ENCODE peak calls at places on chromosomes 7 and 10, in ten cellular contexts. L is ovary; C is DND-41; S is pancreas; W is kidney; F is CD8-positive, alpha-beta T cell; E is GM23248; N is thoracic aorta; T is brain microvascular endothelial cell; O is neural progenitor cell. Y is an unnamed sample. For H3K36me3, the result is how much of the 10 kb centered on the place peaks cover.

GRCh38 chr7:28960071-28960840 is 2.1 kb upstream of the TRIL start:
- DNase-seq in L (no peak), C (no peak), S (no peak), W (no peak), F (no peak), E (peak), N (no peak), T (no peak), O (no peak), Y (no peak)

GRCh38 chr7:149027560-149028345 is 552 bp downstream of the PDIA4 start:
- DNase-seq in L (no peak), C (no peak), S (no peak), W (no peak), F (no peak), E (peak), N (peak), T (no peak), O (no peak), Y (peak)

GRCh38 chr10:119120413-119120867 is 16.5 kb downstream of the DENND10 start:
- DNase-seq in L (no peak), C (no peak), S (peak), W (no peak), F (no peak), E (peak), N (no peak), T (no peak), O (no peak), Y (no peak)

GRCh38 chr10:123995082-123995460 is 98.3 kb downstream of the CHST15 start:
- DNase-seq in L (peak), C (no peak), S (no peak), W (peak), F (no peak), E (no peak), N (no peak), T (peak), O (no peak), Y (no peak)

GRCh38 chr10:35487336-35488034 is 117.7 kb upstream of the GJD4 start:
- DNase-seq in L (no peak), C (no peak), S (no peak), W (no peak), F (no peak), E (peak), N (no peak), T (peak), O (no peak), Y (no peak)

GRCh38 chr10:131757285-131758058 is 143.3 kb upstream of the PPP2R2D start:
- DNase-seq in L (no peak), C (no peak), S (no peak), W (peak), F (no peak), E (no peak), N (no peak), T (no peak), O (no peak), Y (no peak)

GRCh38 chr10:126872768-126873167 is 32.5 kb upstream of the DOCK1 start:
- DNase-seq in L (no peak), C (no peak), S (no peak), W (no peak), F (no peak), E (peak), N (no peak), T (peak), O (peak), Y (peak)

GRCh38 chr10:117955171-117955570 is 91.6 kb downstream of the RAB11FIP2 start:
- DNase-seq in L (no peak), C (no peak), S (no peak), W (no peak), F (no peak), E (peak), N (no peak), T (no peak), O (no peak), Y (no peak)

GRCh38 chr7:3195160-3195559 is 105.9 kb upstream of the SDK1 start:
- DNase-seq in L (no peak), C (no peak), S (no peak), W (peak), F (no peak), E (no peak), N (no peak), T (no peak), O (no peak), Y (no peak)

GRCh38 chr7:69819306-69819705 is 221.0 kb downstream of the AUTS2 start:
- DNase-seq in L (no peak), C (no peak), S (no peak), W (no peak), F (no peak), E (no peak), N (no peak), T (no peak), O (peak), Y (no peak)

GRCh38 chr10:88557659-88558058 is 25.5 kb downstream of the RNLS start:
- DNase-seq in L (no peak), C (no peak), S (no peak), W (no peak), F (no peak), E (peak), N (no peak), T (no peak), O (no peak), Y (peak)

GRCh38 chr10:6089334-6090219 is 743 bp downstream of the RBM17 start:
- DNase-seq in L (no peak), C (peak), S (peak), W (peak), F (no peak), E (peak), N (no peak), T (no peak), O (peak), Y (peak)

GRCh38 chr10:68284007-68284406 is 47.9 kb upstream of the HNRNPH3 start:
- DNase-seq in L (no peak), C (no peak), S (no peak), W (no peak), F (no peak), E (no peak), N (no peak), T (no peak), O (no peak), Y (no peak)

GRCh38 chr7:108063520-108063933 is 60.6 kb upstream of the LAMB1 start:
- DNase-seq in L (no peak), C (no peak), S (no peak), W (no peak), F (no peak), E (no peak), N (no peak), T (no peak), O (no peak), Y (no peak)

GRCh38 chr10:123634221-123634620 is 31.9 kb upstream of the GPR26 start:
- DNase-seq in L (no peak), C (no peak), S (no peak), W (no peak), F (no peak), E (no peak), N (no peak), T (no peak), O (no peak), Y (no peak)

GRCh38 chr7:151130741-151131157 is 36.7 kb downstream of the GBX1 start:
- DNase-seq in L (no peak), C (no peak), S (no peak), W (peak), F (no peak), E (no peak), N (no peak), T (no peak), O (no peak), Y (no peak)

GRCh38 chr7:151131622-151132293 is 35.7 kb downstream of the GBX1 start:
- DNase-seq in L (no peak), C (no peak), S (no peak), W (peak), F (no peak), E (no peak), N (no peak), T (no peak), O (no peak), Y (no peak)

GRCh38 chr7:151129882-151130591 is 37.5 kb downstream of the GBX1 start:
- DNase-seq in L (no peak), C (no peak), S (no peak), W (peak), F (no peak), E (no peak), N (no peak), T (no peak), O (no peak), Y (no peak)

GRCh38 chr7:151132461-151133205 is 34.9 kb downstream of the GBX1 start:
- DNase-seq in L (no peak), C (no peak), S (no peak), W (peak), F (no peak), E (no peak), N (no peak), T (no peak), O (no peak), Y (no peak)

GRCh38 chr7:151131284-151131621 is 36.2 kb downstream of the GBX1 start:
- DNase-seq in L (no peak), C (no peak), S (no peak), W (peak), F (no peak), E (no peak), N (no peak), T (no peak), O (no peak), Y (no peak)
- H3K36me3 ChIP-seq in L (under half), C (under half), S (under half), W (under half), F (under half), E (under half), N (half or more), T (under half), O (under half), Y (under half)

DNA sequence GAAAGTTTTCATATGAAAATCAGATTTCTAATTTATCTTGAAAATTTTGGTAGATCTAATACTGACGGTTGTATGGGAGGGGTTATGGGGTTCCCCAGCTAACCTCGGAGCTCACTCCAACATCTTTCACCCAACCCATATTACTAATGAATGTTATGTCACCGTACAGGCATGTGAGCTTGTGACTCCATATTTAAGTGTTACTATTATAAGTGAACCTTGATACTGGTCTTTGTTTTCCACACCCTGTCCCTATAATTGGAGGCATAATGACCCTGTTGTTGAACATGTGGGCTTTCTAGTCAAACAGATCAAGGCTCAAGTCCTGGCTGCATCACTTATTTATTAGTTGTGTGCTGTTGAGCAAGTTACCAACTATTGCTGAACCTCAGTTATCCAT is 27.2 kb downstream of the WDFY4 start:
- DNase-seq in L (no peak), C (no peak), S (no peak), W (no peak), F (no peak), E (no peak), N (no peak), T (no peak), O (no peak), Y (no peak)
- H3K36me3 ChIP-seq in L (under half), C (under half), S (under half), W (under half), F (under half), E (under half), N (under half), T (under half), O (under half), Y (under half)

DNA sequence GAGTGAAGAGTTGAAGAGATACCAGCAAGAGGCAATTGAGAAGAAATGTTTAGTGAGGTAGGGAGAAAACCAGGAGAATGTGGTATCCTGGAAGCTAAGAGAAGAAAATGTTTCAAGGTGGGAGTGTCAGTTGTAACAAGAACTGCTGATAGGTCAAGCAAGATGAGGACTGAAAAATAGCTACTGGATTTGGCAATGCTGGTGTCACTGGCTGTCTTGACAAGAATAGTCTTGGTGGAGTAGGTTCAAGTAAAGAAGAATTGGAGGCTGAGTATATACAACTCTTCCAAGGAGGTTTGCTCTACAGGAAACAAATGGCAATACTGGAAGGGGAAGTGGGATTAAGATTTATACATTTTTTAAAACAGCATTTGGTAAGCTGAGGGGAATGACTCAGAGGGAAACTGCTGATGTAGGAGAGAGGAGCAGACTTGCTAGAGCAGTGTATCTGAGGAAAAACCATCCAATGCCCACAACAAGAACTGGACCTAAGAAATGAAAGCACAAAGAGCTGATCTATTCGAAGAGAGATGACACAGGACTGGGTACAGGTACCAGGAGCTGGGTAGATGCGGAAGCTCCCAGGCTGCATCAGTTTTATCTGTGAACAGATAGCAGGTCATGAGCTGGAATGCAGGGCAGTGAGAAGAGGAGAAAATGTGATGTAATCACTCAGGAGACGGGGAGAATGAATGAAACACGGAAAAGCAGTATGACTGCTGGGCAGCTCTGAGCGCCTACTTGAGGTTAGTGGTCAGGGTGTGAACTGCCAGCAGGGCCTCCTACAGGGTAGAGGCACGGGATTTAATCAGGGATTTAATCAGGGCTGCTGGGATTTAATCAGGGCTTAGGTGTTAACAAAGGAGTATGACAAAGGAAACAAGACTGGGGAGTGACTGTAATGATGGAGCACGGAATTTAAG is 34.5 kb downstream of the FAM25A start:
- DNase-seq in L (no peak), C (no peak), S (no peak), W (no peak), F (no peak), E (peak), N (no peak), T (peak), O (peak), Y (peak)
- H3K36me3 ChIP-seq in L (under half), C (half or more), S (under half), W (half or more), F (under half), E (half or more), N (under half), T (under half), O (under half), Y (half or more)

GRCh38 chr10:133289761-133290160 is 13.1 kb upstream of the ADAM8 start:
- DNase-seq in L (no peak), C (no peak), S (no peak), W (no peak), F (no peak), E (no peak), N (no peak), T (no peak), O (no peak), Y (no peak)

GRCh38 chr10:133285217-133285616 is 8.5 kb upstream of the ADAM8 start:
- DNase-seq in L (no peak), C (no peak), S (no peak), W (no peak), F (no peak), E (no peak), N (no peak), T (no peak), O (no peak), Y (no peak)

GRCh38 chr10:133286366-133286765 is 9.7 kb upstream of the ADAM8 start:
- DNase-seq in L (no peak), C (no peak), S (no peak), W (no peak), F (no peak), E (no peak), N (no peak), T (no peak), O (no peak), Y (no peak)

GRCh38 chr10:133283931-133284330 is 7.3 kb upstream of the ADAM8 start:
- DNase-seq in L (no peak), C (no peak), S (no peak), W (no peak), F (no peak), E (no peak), N (no peak), T (no peak), O (no peak), Y (no peak)

GRCh38 chr10:133287832-133288500 is 11.3 kb upstream of the ADAM8 start:
- DNase-seq in L (no peak), C (no peak), S (no peak), W (no peak), F (no peak), E (no peak), N (no peak), T (no peak), O (no peak), Y (no peak)
- H3K36me3 ChIP-seq in L (under half), C (half or more), S (under half), W (under half), F (under half), E (under half), N (half or more), T (half or more), O (under half), Y (half or more)

GRCh38 chr7:1011297-1012003 is 28.5 kb downstream of the CYP2W1 start:
- DNase-seq in L (no peak), C (no peak), S (no peak), W (no peak), F (no peak), E (no peak), N (no peak), T (no peak), O (no peak), Y (no peak)
- H3K36me3 ChIP-seq in L (under half), C (under half), S (under half), W (under half), F (under half), E (under half), N (under half), T (under half), O (under half), Y (under half)

DNA sequence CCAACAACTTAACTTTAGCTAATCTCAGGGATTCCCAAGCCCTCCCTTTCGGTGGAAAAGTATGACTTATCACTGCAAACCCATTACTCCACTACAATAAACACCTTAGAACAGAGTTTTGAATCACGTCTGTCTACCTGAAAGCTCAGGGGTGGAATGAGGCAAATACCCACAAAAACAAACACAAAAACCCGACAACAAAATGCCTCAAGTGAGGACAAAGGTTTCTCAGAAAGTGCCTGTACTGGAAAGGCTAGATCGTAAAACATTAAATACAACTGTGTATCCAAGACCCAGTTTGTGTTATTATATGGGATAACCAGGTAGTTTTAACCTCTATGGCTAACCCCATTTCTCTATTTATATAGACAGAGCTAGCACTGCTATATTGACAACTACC is 26.0 kb downstream of the MKRN1 start:
- DNase-seq in L (no peak), C (no peak), S (no peak), W (no peak), F (no peak), E (no peak), N (no peak), T (no peak), O (no peak), Y (no peak)
- H3K36me3 ChIP-seq in L (under half), C (half or more), S (under half), W (under half), F (under half), E (under half), N (under half), T (under half), O (under half), Y (under half)

DNA sequence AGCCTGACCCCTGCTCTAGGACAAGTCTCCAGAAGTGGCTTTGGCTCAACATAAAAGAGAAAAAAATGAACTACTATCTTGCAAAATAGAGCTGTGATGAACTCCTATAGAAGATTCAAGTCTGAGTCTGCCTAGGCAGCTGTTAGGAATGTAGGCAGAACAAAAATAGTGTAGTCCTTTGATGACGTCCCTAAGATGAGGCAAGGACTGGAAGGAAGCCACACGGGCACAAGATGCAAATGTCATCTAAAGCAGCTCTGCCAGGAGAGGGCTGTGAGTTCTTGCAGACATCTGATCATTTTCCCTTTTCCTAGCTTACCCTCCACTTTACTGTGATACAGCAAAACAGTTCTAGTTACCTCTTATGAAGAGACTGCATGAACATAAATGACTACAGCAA is 20.5 kb downstream of the ASNS start:
- DNase-seq in L (no peak), C (no peak), S (no peak), W (no peak), F (no peak), E (peak), N (no peak), T (no peak), O (no peak), Y (no peak)
- H3K36me3 ChIP-seq in L (under half), C (under half), S (under half), W (under half), F (under half), E (under half), N (under half), T (under half), O (under half), Y (half or more)